ENCODE peak calls at places on chromosomes 3 and 15, in six cellular contexts. B is neural progenitor cell, E is pancreas, Z is uterus, Q is H9, T is psoas muscle. C is an unnamed sample. For H3K27me3, the result is how much of the 10 kb centered on the place peaks cover.

GRCh38 chr3:50445919-50446318 is 57.5 kb downstream of the CACNA2D2 start:
- DNase-seq in B (no peak), E (peak), Z (no peak), Q (no peak), T (no peak), C (no peak)

GRCh38 chr3:110579841-110580550 is 491.6 kb upstream of the NECTIN3 start:
- DNase-seq in B (no peak), E (no peak), Z (no peak), Q (no peak), T (no peak), C (no peak)

GRCh38 chr3:151426337-151426648 is 34.6 kb downstream of the IGSF10 start:
- DNase-seq in B (no peak), E (no peak), Z (no peak), Q (no peak), T (no peak), C (no peak)

GRCh38 chr15:81133782-81134461 is at the start of gene CFAP161:
- DNase-seq in B (peak), E (peak), Z (peak), Q (peak), T (peak), C (peak)

GRCh38 chr3:65013053-65013452 is 325.3 kb upstream of the ADAMTS9 start:
- DNase-seq in B (no peak), E (no peak), Z (no peak), Q (no peak), T (no peak), C (no peak)

GRCh38 chr15:39058371-39059131 is 493.9 kb upstream of the RASGRP1 start:
- DNase-seq in B (no peak), E (no peak), Z (no peak), Q (no peak), T (no peak), C (no peak)

GRCh38 chr3:134625885-134626741 is 24.7 kb downstream of the KY start:
- DNase-seq in B (no peak), E (no peak), Z (no peak), Q (peak), T (no peak), C (no peak)

GRCh38 chr3:171157286-171157685 is 130.8 kb upstream of the SLC2A2 start:
- DNase-seq in B (peak), E (no peak), Z (no peak), Q (peak), T (peak), C (no peak)

GRCh38 chr3:86563358-86563970 is 427.5 kb downstream of the VGLL3 start:
- DNase-seq in B (peak), E (no peak), Z (no peak), Q (no peak), T (no peak), C (no peak)

GRCh38 chr15:27854601-27855000 is 244.5 kb downstream of the OCA2 start:
- DNase-seq in B (no peak), E (no peak), Z (no peak), Q (no peak), T (no peak), C (no peak)

GRCh38 chr15:73225358-73226015 is 143.3 kb downstream of the HCN4 start:
- DNase-seq in B (peak), E (no peak), Z (no peak), Q (peak), T (no peak), C (no peak)

GRCh38 chr3:28745904-28746617 is 397.4 kb upstream of the AZI2 start:
- DNase-seq in B (no peak), E (no peak), Z (no peak), Q (no peak), T (no peak), C (no peak)

GRCh38 chr3:172038823-172039222 is 555 bp upstream of the FNDC3B start:
- DNase-seq in B (peak), E (no peak), Z (peak), Q (peak), T (no peak), C (peak)

GRCh38 chr15:96565266-96565665 is 234.8 kb downstream of the NR2F2 start:
- DNase-seq in B (no peak), E (no peak), Z (no peak), Q (no peak), T (no peak), C (no peak)

GRCh38 chr3:140091143-140091542 is 156.2 kb downstream of the CLSTN2 start:
- DNase-seq in B (no peak), E (no peak), Z (no peak), Q (no peak), T (no peak), C (no peak)

GRCh38 chr3:128469128-128469527 is 2.4 kb upstream of the DNAJB8 start:
- DNase-seq in B (no peak), E (no peak), Z (no peak), Q (no peak), T (no peak), C (no peak)

GRCh38 chr3:128464702-128465101 is 2.0 kb downstream of the DNAJB8 start:
- DNase-seq in B (no peak), E (no peak), Z (no peak), Q (no peak), T (no peak), C (no peak)

GRCh38 chr3:128468285-128468790 is 1.6 kb upstream of the DNAJB8 start:
- DNase-seq in B (peak), E (no peak), Z (no peak), Q (no peak), T (no peak), C (no peak)

GRCh38 chr3:128469584-128469983 is 2.9 kb upstream of the DNAJB8 start:
- DNase-seq in B (no peak), E (no peak), Z (no peak), Q (no peak), T (no peak), C (no peak)

GRCh38 chr3:128466840-128467541 is at the start of gene DNAJB8:
- DNase-seq in B (no peak), E (no peak), Z (no peak), Q (no peak), T (no peak), C (no peak)
- H3K27me3 ChIP-seq in B (half or more), E (under half), Z (under half), Q (under half), T (under half), C (under half)

DNA sequence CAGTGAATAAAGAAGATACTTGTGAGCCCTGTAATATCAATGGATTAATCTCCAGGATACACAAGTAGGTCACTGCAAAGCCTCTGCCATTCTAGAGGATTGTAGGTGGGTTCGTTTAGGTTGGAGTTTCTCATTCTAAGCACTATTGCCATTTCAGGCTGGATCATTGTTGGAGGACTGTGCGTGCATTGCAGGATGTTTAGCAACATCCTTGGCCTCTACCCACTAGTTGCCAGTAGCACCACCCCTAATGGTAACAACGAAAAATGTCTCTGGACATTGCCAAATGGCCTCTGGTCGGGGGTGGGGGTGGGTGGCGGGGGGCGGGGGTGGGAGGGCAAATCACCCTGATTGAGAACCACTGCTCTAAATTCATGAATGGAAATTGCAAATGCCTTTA is 4.9 kb upstream of the IFT57 start:
- DNase-seq in B (no peak), E (no peak), Z (no peak), Q (no peak), T (no peak), C (no peak)
- H3K27me3 ChIP-seq in B (under half), E (under half), Z (under half), Q (under half), T (under half), C (under half)

DNA sequence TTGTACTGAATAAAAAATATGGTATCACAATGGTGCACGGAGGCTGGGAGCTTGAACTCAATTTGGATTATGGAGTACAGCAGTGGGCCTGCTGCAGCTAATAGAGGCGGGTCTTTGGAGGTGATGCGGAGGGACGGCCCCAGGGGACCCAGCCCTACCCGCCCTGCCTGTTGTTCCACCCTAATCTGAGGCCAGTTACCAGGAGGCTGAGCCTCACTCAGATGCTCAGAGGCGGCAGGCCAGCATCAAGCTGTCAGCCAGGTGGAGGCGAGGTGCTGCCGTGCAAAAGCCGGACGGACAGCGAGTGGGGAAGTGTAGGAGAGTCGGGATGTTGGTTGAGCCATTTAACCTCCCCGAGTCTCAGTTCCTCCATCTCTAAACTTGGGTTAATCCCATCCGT is 218.5 kb upstream of the RGMA start:
- DNase-seq in B (peak), E (no peak), Z (no peak), Q (no peak), T (no peak), C (no peak)
- H3K27me3 ChIP-seq in B (under half), E (under half), Z (under half), Q (under half), T (under half), C (under half)

GRCh38 chr15:53978248-53978906 is at the start of gene UNC13C:
- DNase-seq in B (peak), E (peak), Z (no peak), Q (peak), T (peak), C (peak)
- H3K27me3 ChIP-seq in B (under half), E (under half), Z (under half), Q (under half), T (under half), C (under half)

GRCh38 chr15:66254364-66255292 is 1.1 kb upstream of the MEGF11 start:
- DNase-seq in B (peak), E (no peak), Z (no peak), Q (peak), T (no peak), C (no peak)
- H3K27me3 ChIP-seq in B (half or more), E (under half), Z (under half), Q (under half), T (under half), C (under half)

GRCh38 chr15:99098991-99099390 is 5.9 kb upstream of the SYNM start:
- DNase-seq in B (no peak), E (no peak), Z (peak), Q (no peak), T (no peak), C (no peak)
- H3K27me3 ChIP-seq in B (half or more), E (under half), Z (under half), Q (under half), T (under half), C (under half)

DNA sequence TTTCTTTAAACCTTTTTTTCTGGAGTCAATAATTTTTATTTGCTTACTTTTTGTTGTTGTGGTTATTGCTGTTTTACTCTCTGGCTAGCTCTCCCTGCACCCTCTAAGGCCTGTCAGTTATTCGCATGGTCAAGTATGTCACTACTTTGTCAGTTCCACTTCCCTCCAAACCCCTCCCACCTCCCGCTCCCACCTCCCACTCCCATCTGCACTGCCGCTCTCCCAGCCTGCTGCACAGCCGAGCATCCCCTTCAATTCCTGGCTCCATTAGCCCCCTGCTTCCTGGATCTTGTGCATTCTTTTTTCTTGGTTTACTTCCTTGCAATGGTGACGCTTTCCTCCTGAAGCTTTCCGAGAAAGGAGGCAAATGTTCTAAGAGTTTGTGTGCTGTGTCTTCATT is 218.0 kb downstream of the XXYLT1 start:
- DNase-seq in B (no peak), E (no peak), Z (no peak), Q (no peak), T (no peak), C (no peak)
- H3K27me3 ChIP-seq in B (under half), E (under half), Z (under half), Q (under half), T (under half), C (under half)

DNA sequence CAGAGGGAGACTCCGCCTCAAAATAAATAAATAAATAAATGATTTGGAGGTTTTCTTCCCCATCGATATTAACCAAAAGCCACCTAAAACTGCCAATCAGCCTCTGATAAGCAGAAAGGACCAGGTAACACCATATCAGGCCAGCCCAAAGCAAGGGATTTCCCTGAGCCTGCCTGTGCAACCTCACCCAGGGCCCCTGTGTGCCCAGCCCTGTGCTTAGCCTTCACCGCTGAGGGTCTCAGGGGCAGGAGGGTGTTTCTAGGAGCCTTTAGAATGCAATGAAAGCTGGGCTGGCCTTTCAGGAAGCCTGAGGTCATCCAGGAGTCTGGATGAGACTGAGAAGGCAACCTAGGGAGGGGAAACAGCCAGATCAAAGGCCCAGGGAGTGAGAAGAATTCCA is 35.4 kb downstream of the CYP11A1 start:
- DNase-seq in B (no peak), E (peak), Z (no peak), Q (no peak), T (no peak), C (no peak)
- H3K27me3 ChIP-seq in B (under half), E (under half), Z (under half), Q (under half), T (under half), C (under half)

GRCh38 chr15:82640672-82641071 is 6.5 kb downstream of the CPEB1 start:
- DNase-seq in B (no peak), E (no peak), Z (no peak), Q (no peak), T (no peak), C (no peak)

GRCh38 chr15:82646250-82647044 is 716 bp downstream of the CPEB1 start:
- DNase-seq in B (peak), E (peak), Z (peak), Q (peak), T (peak), C (peak)

GRCh38 chr15:82642656-82643055 is 4.5 kb downstream of the CPEB1 start:
- DNase-seq in B (no peak), E (no peak), Z (no peak), Q (no peak), T (no peak), C (no peak)

GRCh38 chr15:82643992-82644391 is 3.2 kb downstream of the CPEB1 start:
- DNase-seq in B (peak), E (no peak), Z (no peak), Q (no peak), T (no peak), C (no peak)

DNA sequence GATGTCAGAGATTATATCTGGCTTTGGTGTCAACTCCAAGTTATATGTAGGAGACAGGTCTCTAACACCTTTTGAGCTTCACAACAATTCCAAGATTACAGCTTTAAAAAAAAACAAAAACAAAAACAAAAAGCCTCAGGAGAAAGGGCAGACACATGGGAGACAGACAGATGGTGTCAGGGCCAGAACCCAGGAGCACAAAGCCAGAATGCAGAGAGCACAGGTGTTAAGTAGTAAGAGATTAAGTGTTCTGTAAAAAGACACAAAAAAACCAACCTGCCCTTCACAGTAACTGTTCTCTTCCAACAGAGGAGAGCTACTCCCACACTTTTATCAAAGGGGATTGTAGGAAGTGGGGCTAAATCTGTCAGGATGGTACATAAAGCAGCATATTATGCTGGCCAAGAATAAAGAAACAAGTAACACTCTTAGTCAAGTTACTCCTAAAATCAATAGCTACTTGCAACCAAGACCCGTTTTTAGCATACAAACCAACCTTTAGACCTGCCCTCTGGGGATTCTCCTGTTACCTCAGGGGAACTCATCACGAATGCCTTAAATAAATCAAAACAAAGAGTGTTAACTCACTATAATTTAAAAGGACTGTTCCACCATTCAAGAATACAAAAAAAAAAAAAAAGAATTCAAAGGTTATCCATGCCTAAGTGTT is 5.9 kb downstream of the CPEB1 start:
- DNase-seq in B (no peak), E (no peak), Z (no peak), Q (no peak), T (no peak), C (no peak)
- H3K27me3 ChIP-seq in B (half or more), E (under half), Z (under half), Q (under half), T (under half), C (under half)

C was measured in adrenal gland.